ENCODE peak calls at places on chromosomes 5 and 9, in five cellular contexts. G, C, M, I and H are unnamed samples.

GRCh38 chr9:128098017-128098935 is 29.3 kb downstream of the PTGES2 start:
- DNase-seq in G (peak; percentile 98), C (peak; percentile 99), M (peak; percentile 93), I (no peak), H (peak; percentile 97)

GRCh38 chr5:1704266-1704665 is 95.4 kb downstream of the MRPL36 start:
- DNase-seq in G (no peak), C (no peak), M (no peak), I (no peak), H (no peak)

GRCh38 chr5:14440598-14441401 is 140.8 kb upstream of the OTULINL start:
- DNase-seq in G (peak; percentile 95), C (no peak), M (no peak), I (no peak), H (peak; percentile 87)

GRCh38 chr5:16510123-16510522 is 44.5 kb upstream of the ZNF622 start:
- DNase-seq in G (no peak), C (no peak), M (no peak), I (no peak), H (no peak)

GRCh38 chr5:15376803-15377202 is 123.2 kb upstream of the FBXL7 start:
- DNase-seq in G (peak; percentile 18), C (no peak), M (no peak), I (no peak), H (no peak)

GRCh38 chr5:169970911-169971436 is 9.3 kb downstream of the INSYN2B start:
- DNase-seq in G (peak; percentile 92), C (no peak), M (peak; percentile 91), I (no peak), H (no peak)

GRCh38 chr5:59923465-59923864 is 29.9 kb upstream of the PDE4D start:
- DNase-seq in G (peak; percentile 32), C (peak; percentile 48), M (no peak), I (no peak), H (peak; percentile 4)

GRCh38 chr5:67204821-67205220 is 8.2 kb upstream of the CD180 start:
- DNase-seq in G (no peak), C (no peak), M (no peak), I (no peak), H (no peak)

GRCh38 chr5:54695198-54695966 is 177.8 kb downstream of the SNX18 start:
- DNase-seq in G (no peak), C (no peak), M (no peak), I (no peak), H (no peak)

GRCh38 chr9:127159949-127160610 is 37.6 kb upstream of the ANGPTL2 start:
- DNase-seq in G (peak; percentile 16), C (no peak), M (no peak), I (no peak), H (no peak)

GRCh38 chr9:14158911-14159310 is 155.0 kb downstream of the NFIB start:
- DNase-seq in G (peak; percentile 82), C (no peak), M (peak; percentile 67), I (no peak), H (no peak)

GRCh38 chr5:57410374-57411320 is 72.0 kb downstream of the ACTBL2 start:
- DNase-seq in G (no peak), C (no peak), M (no peak), I (no peak), H (no peak)

GRCh38 chr5:116766470-116766947 is 191.9 kb upstream of the SEMA6A start:
- DNase-seq in G (peak; percentile 26), C (no peak), M (peak; percentile 32), I (no peak), H (no peak)

GRCh38 chr5:102313907-102314306 is 17.8 kb upstream of the SLCO4C1 start:
- DNase-seq in G (no peak), C (no peak), M (no peak), I (no peak), H (peak; percentile 5)

GRCh38 chr5:75550597-75550996 is 38.9 kb downstream of the POLK start:
- DNase-seq in G (no peak), C (no peak), M (no peak), I (no peak), H (no peak)

GRCh38 chr9:134483361-134484184 is 157.3 kb downstream of the RXRA start:
- DNase-seq in G (no peak), C (no peak), M (no peak), I (no peak), H (no peak)

GRCh38 chr5:126676195-126676624 is 75.5 kb downstream of the PHAX start:
- DNase-seq in G (peak; percentile 72), C (peak; percentile 90), M (peak; percentile 78), I (peak; percentile 71), H (peak; percentile 68)

GRCh38 chr5:1555011-1555807 is 31.4 kb upstream of the LPCAT1 start:
- DNase-seq in G (peak; percentile 78), C (no peak), M (peak; percentile 99), I (no peak), H (no peak)

GRCh38 chr9:2889023-2889422 is 45.1 kb upstream of the PUM3 start:
- DNase-seq in G (no peak), C (no peak), M (no peak), I (no peak), H (no peak)
- TF ChIP-seq EZH2 in G (no peak), C (no peak), M (no peak), I (no peak), H (no peak)

GRCh38 chr5:78004559-78004958 is 228.4 kb upstream of the TBCA start:
- DNase-seq in G (no peak), C (no peak), M (no peak), I (no peak), H (no peak)

GRCh38 chr5:78003442-78003841 is 227.3 kb upstream of the TBCA start:
- DNase-seq in G (no peak), C (no peak), M (no peak), I (no peak), H (no peak)

GRCh38 chr5:78003914-78004313 is 227.8 kb upstream of the TBCA start:
- DNase-seq in G (no peak), C (no peak), M (no peak), I (no peak), H (peak; percentile 72)

GRCh38 chr5:78001198-78001597 is 225.1 kb upstream of the TBCA start:
- DNase-seq in G (no peak), C (no peak), M (no peak), I (no peak), H (no peak)

DNA sequence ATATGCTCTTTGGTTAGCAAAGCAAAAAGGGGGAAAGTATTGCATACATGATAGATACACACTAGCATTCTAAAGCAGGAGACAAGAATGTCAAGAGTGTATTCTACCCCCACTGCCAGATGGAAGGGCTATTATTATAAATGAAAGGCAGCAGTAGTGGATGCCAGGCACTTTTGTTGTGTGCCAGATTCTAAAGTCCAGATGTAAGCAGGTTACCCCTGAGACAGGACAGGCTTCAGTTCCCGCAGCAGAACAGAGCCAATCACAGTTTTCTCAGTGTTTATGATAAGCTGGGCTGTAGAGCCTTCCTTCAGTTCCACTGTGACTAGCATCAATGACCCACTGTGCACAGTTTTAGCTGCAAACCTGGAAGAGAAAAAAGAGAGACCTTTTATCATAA is 226.6 kb upstream of the TBCA start:
- DNase-seq in G (no peak), C (no peak), M (no peak), I (no peak), H (no peak)
- H3F3A ChIP-seq in G (no peaks in the 10 kb centered on the region), C (no peaks in the 10 kb centered on the region), M (no peaks in the 10 kb centered on the region), I (no peaks in the 10 kb centered on the region), H (peaks cover 52% of the 10 kb centered on the region)

GRCh38 chr9:35035851-35036701 is 36.3 kb downstream of the VCP start:
- DNase-seq in G (peak; percentile 61), C (peak; percentile 89), M (no peak), I (no peak), H (no peak)
- H3K4me3 ChIP-seq in G (peak overlapping the region; percentile 57), C (peak overlapping the region; percentile 53), M (no peak overlapping the region), I (no peak overlapping the region), H (no peak overlapping the region)

GRCh38 chr9:132434875-132435274 is 24.9 kb downstream of the CFAP77 start:
- DNase-seq in G (no peak), C (no peak), M (no peak), I (no peak), H (peak; percentile 86)
- TF ChIP-seq EZH2 in G (no peak), C (no peak), M (no peak), I (no peak), H (no peak)

DNA sequence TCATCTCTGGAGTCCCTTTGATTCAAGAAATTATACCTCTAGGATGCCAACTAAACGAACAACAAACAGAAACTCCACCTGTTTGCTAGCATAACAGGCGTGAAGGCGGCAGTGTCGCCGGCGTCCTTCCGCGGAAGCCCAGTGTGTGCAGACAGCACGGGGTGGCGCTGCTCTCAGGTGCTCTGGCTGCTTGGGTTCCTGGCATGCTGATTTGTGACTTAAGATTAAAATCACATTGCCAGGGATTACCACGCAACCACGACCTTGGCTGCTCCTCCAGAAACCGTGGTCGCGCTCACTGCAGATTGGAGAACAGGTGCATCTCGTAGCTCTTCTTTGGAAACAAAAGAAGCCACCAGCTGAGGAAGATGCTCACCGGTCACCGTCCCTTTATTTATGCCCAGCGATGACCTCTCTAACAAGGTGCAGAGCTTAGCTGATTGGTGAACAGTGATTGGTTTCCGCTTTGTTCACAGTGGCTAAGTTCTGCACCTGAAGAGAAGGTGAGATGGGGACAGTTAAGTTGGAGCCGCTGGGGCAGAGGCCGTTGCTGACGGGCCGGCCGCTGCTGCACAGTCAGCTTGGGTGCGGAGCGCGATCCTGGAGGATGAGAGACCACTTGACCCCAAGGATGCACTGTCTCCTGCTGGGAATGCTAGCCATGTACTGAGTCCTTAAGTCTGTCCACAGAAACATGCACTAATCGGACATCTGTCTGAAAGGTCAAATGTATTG is 232.3 kb downstream of the FANCC start:
- DNase-seq in G (no peak), C (no peak), M (no peak), I (no peak), H (no peak)
- H3F3A ChIP-seq in G (peaks cover 55% of the 10 kb centered on the region), C (no peaks in the 10 kb centered on the region), M (no peaks in the 10 kb centered on the region), I (no peaks in the 10 kb centered on the region), H (peaks cover 12% of the 10 kb centered on the region)

GRCh38 chr9:101400120-101400519 is 1.5 kb downstream of the ZNF189 start:
- DNase-seq in G (peak; percentile 16), C (no peak), M (no peak), I (no peak), H (no peak)
- H3K4me3 ChIP-seq in G (peak overlapping the region; percentile 96), C (peak overlapping the region; percentile 78), M (peak overlapping the region; percentile 70), I (peak overlapping the region; percentile 77), H (peak overlapping the region; percentile 69)

DNA sequence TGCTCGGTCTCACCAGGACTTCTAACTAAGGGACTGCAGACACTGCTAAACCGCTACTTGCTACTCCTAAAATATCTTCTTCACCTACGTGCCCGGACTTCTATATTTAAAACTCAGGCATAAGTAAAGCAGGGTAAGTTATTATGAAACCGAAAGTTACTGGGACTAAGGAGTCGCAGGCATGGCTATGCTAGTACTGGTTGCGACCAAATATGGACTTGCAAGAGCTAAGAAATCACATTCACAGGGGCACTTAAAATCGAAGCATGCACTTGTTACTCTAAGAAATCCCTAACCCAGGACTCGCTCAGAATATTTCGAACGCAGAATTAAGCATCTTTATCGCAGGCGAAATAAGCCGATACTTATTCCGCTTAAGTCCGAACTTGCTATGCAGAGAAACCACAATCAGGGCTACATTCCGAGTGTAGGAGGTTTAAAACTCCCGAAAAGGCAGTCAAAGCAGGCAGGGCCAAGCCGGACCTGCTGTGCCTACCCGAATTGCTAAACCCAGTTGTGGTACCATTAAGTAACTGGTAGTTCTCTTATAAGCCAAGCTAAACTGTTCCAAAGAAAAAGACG is 2.1 kb downstream of the ANXA2R start:
- DNase-seq in G (peak; percentile 71), C (peak; percentile 32), M (peak; percentile 82), I (peak; percentile 92), H (peak; percentile 29)
- TF ChIP-seq EZH2 in G (no peak), C (peak; percentile 86), M (no peak), I (no peak), H (peak; percentile 42)